ENCODE peak calls at places on chromosomes 4 and X, in four cellular contexts. U is sigmoid colon, M is Peyer's patch, P is K562. G is an unnamed sample.

GRCh38 chr4:113179996-113180395 is 130.5 kb downstream of the ANK2 start:
- DNase-seq in U (no peak), M (no peak), P (no peak), G (no peak)

GRCh38 chrX:47880927-47881326 is 44.2 kb downstream of the ZNF81 start:
- DNase-seq in U (no peak), M (no peak), P (no peak), G (no peak)

GRCh38 chr4:142645478-142646108 is 200.5 kb downstream of the INPP4B start:
- DNase-seq in U (no peak), M (no peak), P (no peak), G (peak)

GRCh38 chr4:13530823-13531608 is 13.3 kb downstream of the NKX3-2 start:
- DNase-seq in U (peak), M (no peak), P (peak), G (no peak)

GRCh38 chr4:139603576-139604387 is 47.8 kb upstream of the SETD7 start:
- DNase-seq in U (no peak), M (no peak), P (peak), G (no peak)

GRCh38 chr4:102761478-102761790 is 666 bp upstream of the MANBA start:
- DNase-seq in U (no peak), M (no peak), P (no peak), G (no peak)

GRCh38 chrX:53666171-53666570 is 20.3 kb downstream of the HUWE1 start:
- DNase-seq in U (no peak), M (no peak), P (no peak), G (no peak)

GRCh38 chr4:165700855-165701254 is 172.2 kb upstream of the TLL1 start:
- DNase-seq in U (no peak), M (no peak), P (no peak), G (no peak)

GRCh38 chrX:108945883-108946523 is 209.6 kb upstream of the IRS4 start:
- DNase-seq in U (no peak), M (no peak), P (no peak), G (no peak)

GRCh38 chr4:27094785-27095184 is 234.1 kb downstream of the STIM2 start:
- DNase-seq in U (no peak), M (no peak), P (no peak), G (no peak)

GRCh38 chr4:56874166-56874565 is 33.5 kb upstream of the REST start:
- DNase-seq in U (no peak), M (no peak), P (no peak), G (no peak)

GRCh38 chr4:53943345-53944085 is 120.9 kb downstream of the CHIC2 start:
- DNase-seq in U (no peak), M (no peak), P (no peak), G (no peak)

GRCh38 chr4:612749-613125 is 12.6 kb upstream of the PDE6B start:
- DNase-seq in U (no peak), M (no peak), P (no peak), G (no peak)

GRCh38 chrX:49879656-49880277 is 483 bp downstream of the USP27X start:
- DNase-seq in U (no peak), M (no peak), P (no peak), G (no peak)

GRCh38 chr4:26611879-26612278 is 28.0 kb downstream of the TBC1D19 start:
- DNase-seq in U (no peak), M (no peak), P (no peak), G (no peak)

GRCh38 chr4:144989306-144989705 is 108.7 kb downstream of the ANAPC10 start:
- DNase-seq in U (no peak), M (no peak), P (no peak), G (no peak)

DNA sequence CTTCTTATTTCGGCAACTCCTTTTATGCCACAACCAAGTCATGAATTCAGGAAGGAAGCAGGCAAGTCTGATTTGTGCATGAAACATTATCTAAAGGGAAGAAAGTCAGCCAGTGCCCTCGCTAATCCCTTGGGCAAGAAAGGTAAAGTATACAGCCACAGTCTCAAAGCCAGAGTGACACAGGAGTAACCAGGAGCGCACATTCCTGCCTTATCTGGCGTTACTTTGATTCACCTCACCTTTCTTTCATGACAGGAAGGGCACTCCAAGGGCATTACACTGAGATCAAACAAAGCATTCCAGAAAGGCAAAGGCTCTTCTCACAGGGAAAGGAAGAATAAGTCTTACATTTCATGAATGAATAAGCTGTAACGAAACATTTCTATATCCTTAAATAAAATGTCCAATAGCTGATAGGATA is 38.8 kb downstream of the FAT1 start:
- DNase-seq in U (no peak), M (no peak), P (no peak), G (no peak)
- H3K4me3 ChIP-seq in U (peak), M (no peak), P (no peak), G (no peak)

GRCh38 chrX:150362599-150363481 is at the start of gene MAMLD1:
- DNase-seq in U (peak), M (peak), P (peak), G (peak)
- TF ChIP-seq POLR2A in U (peak), M (no peak), P (no peak), G (peak)

GRCh38 chr4:2813446-2814405 is 20.8 kb downstream of the SH3BP2 start:
- DNase-seq in U (no peak), M (no peak), P (no peak), G (no peak)
- H3K4me3 ChIP-seq in U (peak), M (peak), P (no peak), G (peak)

DNA sequence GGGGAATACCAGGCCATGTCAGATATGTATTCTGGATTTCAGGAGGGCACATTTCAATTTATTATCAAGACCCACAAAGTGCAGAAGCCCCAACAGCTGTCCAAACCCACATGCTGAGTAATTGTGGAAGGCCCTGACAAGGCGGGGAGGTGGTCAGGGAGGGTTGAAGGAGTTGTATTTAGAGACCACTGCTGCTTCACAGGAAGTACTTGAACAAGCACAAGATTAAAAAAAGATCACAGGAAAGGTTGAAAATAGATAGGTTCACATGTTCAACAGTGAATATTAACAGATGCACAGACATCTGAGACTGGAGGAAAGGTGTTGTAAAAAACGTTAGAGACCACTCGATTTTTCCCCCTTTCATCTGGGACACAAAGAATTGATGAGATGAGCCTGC is 17.9 kb downstream of the ATP8A1 start:
- DNase-seq in U (no peak), M (no peak), P (no peak), G (no peak)
- TF ChIP-seq POLR2A in U (no peak), M (no peak), P (no peak), G (no peak)

GRCh38 chr4:61199869-61200194 is 294 bp upstream of the ADGRL3 start:
- DNase-seq in U (no peak), M (no peak), P (no peak), G (no peak)

GRCh38 chr4:61200195-61200990 is at the start of gene ADGRL3:
- DNase-seq in U (peak), M (no peak), P (no peak), G (peak)

GRCh38 chr4:61202100-61202637 is 2.0 kb downstream of the ADGRL3 start:
- DNase-seq in U (peak), M (no peak), P (no peak), G (peak)

GRCh38 chr4:61201562-61202099 is 1.5 kb downstream of the ADGRL3 start:
- DNase-seq in U (peak), M (no peak), P (no peak), G (no peak)

GRCh38 chr4:61200991-61201526 is 933 bp downstream of the ADGRL3 start:
- DNase-seq in U (no peak), M (no peak), P (no peak), G (peak)
- H3K4me3 ChIP-seq in U (peak), M (peak), P (no peak), G (peak)

G was measured in heart left ventricle.